ENCODE peak calls at places on chromosomes 16 and 17, in seven cellular contexts. A is keratinocyte; K is mucosa of gallbladder; X is EH; W is NCI-H2081; L is RWPE1; D is Jurkat, Clone E6-1. P is an unnamed sample.

GRCh38 chr17:29214215-29215146 is 32.2 kb upstream of the CRYBA1 start:
- DNase-seq in A (no peak), K (no peak), X (no peak), W (no peak), L (no peak), D (no peak), P (no peak)

GRCh38 chr17:225551-225950 is 44.1 kb upstream of the DOC2B start:
- DNase-seq in A (no peak), K (no peak), X (no peak), W (no peak), L (no peak), D (no peak), P (no peak)

GRCh38 chr17:47188266-47188665 is 829 bp downstream of the CDC27 start:
- DNase-seq in A (no peak), K (no peak), X (peak), W (peak), L (peak), D (peak), P (no peak)

GRCh38 chr17:59361386-59361785 is 29.9 kb downstream of the YPEL2 start:
- DNase-seq in A (no peak), K (no peak), X (peak), W (no peak), L (no peak), D (no peak), P (peak)

GRCh38 chr16:89346869-89347268 is 129.4 kb downstream of the ZNF778 start:
- DNase-seq in A (no peak), K (no peak), X (no peak), W (no peak), L (no peak), D (no peak), P (no peak)

GRCh38 chr16:74677868-74678267 is 11.2 kb upstream of the RFWD3 start:
- DNase-seq in A (no peak), K (no peak), X (no peak), W (no peak), L (no peak), D (no peak), P (no peak)

GRCh38 chr17:10114931-10115535 is 83.4 kb downstream of the GAS7 start:
- DNase-seq in A (no peak), K (peak), X (peak), W (no peak), L (peak), D (peak), P (peak)

GRCh38 chr17:31902693-31903092 is 1.2 kb upstream of the UTP6 start:
- DNase-seq in A (no peak), K (no peak), X (no peak), W (no peak), L (no peak), D (no peak), P (no peak)

GRCh38 chr17:45688353-45688752 is 95.8 kb upstream of the CRHR1 start:
- DNase-seq in A (no peak), K (no peak), X (no peak), W (no peak), L (no peak), D (no peak), P (no peak)

GRCh38 chr16:67163164-67163902 is 1.2 kb upstream of the HSF4 start:
- DNase-seq in A (no peak), K (no peak), X (peak), W (peak), L (no peak), D (no peak), P (no peak)

GRCh38 chr17:44147812-44148211 is 6.1 kb downstream of the HROB start:
- DNase-seq in A (no peak), K (no peak), X (no peak), W (no peak), L (no peak), D (no peak), P (no peak)

GRCh38 chr17:68011199-68011665 is 15.0 kb upstream of the C17orf58 start:
- DNase-seq in A (no peak), K (no peak), X (peak), W (no peak), L (peak), D (no peak), P (no peak)

GRCh38 chr17:69358688-69359596 is 32.0 kb upstream of the ABCA5 start:
- DNase-seq in A (no peak), K (no peak), X (no peak), W (peak), L (no peak), D (peak), P (no peak)

GRCh38 chr17:79083191-79083971 is 8.8 kb downstream of the ENGASE start:
- DNase-seq in A (no peak), K (no peak), X (no peak), W (no peak), L (no peak), D (no peak), P (no peak)

GRCh38 chr16:61181982-61182381 is 854.3 kb downstream of the CDH8 start:
- DNase-seq in A (no peak), K (no peak), X (no peak), W (no peak), L (no peak), D (no peak), P (no peak)

GRCh38 chr17:235831-236640 is 54.6 kb upstream of the DOC2B start:
- DNase-seq in A (no peak), K (no peak), X (no peak), W (no peak), L (no peak), D (no peak), P (no peak)

GRCh38 chr17:5672815-5673430 is 88.6 kb upstream of the NLRP1 start:
- DNase-seq in A (no peak), K (no peak), X (no peak), W (no peak), L (no peak), D (no peak), P (no peak)